ENCODE peak calls at places on chromosomes 3 and 15, in four cellular contexts. T is adrenal gland, R is tibial artery, Z is mucosa of descending colon. H is an unnamed sample.

GRCh38 chr15:35161694-35162093 is 76.6 kb upstream of the NANOGP8 start:
- DNase-seq in T (no peak), R (no peak), Z (no peak), H (no peak)

GRCh38 chr3:112132975-112133448 is at the start of gene GCSAM:
- DNase-seq in T (peak; percentile 29), R (peak; percentile 68), Z (peak; percentile 56), H (no peak)

GRCh38 chr15:29050870-29051269 is 165.1 kb downstream of the APBA2 start:
- DNase-seq in T (no peak), R (no peak), Z (no peak), H (no peak)

GRCh38 chr15:90336705-90337141 is 15.4 kb upstream of the ZNF774 start:
- DNase-seq in T (no peak), R (no peak), Z (peak; percentile 33), H (no peak)

GRCh38 chr3:100297784-100298183 is 36.8 kb upstream of the NIT2 start:
- DNase-seq in T (no peak), R (no peak), Z (no peak), H (no peak)

GRCh38 chr3:148604270-148605085 is 93.2 kb upstream of the AGTR1 start:
- DNase-seq in T (no peak), R (no peak), Z (no peak), H (no peak)

GRCh38 chr15:67803996-67804843 is 21.1 kb upstream of the SKOR1 start:
- DNase-seq in T (peak; percentile 31), R (no peak), Z (no peak), H (no peak)

GRCh38 chr3:52041118-52041847 is 15.1 kb downstream of the DUSP7 start:
- DNase-seq in T (no peak), R (no peak), Z (no peak), H (no peak)

GRCh38 chr3:177905895-177906511 is 630.2 kb upstream of the KCNMB2 start:
- DNase-seq in T (peak; percentile 56), R (no peak), Z (no peak), H (no peak)

GRCh38 chr3:49723301-49723630 is 485 bp downstream of the GMPPB start:
- DNase-seq in T (peak; percentile 76), R (peak; percentile 78), Z (peak; percentile 88), H (no peak)
- H3K4me1 ChIP-seq in T (peaks cover 32% of the 10 kb centered on the region), R (peaks cover 41% of the 10 kb centered on the region), Z (peaks cover 43% of the 10 kb centered on the region), H (peaks cover 38% of the 10 kb centered on the region)

DNA sequence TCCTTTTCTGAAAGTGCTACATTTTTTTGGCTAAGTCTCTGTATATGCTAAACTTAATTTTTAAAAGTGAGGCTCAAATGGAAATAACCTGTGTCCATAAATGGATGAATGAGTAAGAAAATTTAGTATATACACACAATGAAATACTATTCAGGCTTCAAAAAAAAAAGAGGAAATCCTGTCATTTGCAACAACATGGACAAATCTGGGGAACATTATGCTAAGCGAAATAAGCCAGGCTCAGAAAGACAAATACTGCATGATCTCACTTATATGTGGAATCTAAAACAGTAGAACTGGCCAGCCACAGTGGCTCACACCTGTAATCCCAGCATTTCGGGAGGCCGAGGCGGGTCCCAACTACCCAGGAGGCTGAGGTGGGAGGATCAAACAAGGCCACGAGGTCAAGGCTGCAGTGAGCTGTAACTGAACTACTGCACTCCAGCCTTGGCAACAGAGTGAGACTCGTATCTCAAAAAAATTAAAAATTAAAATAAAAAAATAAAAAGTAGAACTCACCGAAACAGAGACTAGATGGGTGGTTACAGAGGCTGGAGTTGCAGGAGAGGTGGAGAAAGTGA is 25.8 kb downstream of the CCDC12 start:
- DNase-seq in T (no peak), R (peak; percentile 54), Z (no peak), H (no peak)
- H3K4me1 ChIP-seq in T (peaks cover 92% of the 10 kb centered on the region), R (peaks cover 77% of the 10 kb centered on the region), Z (peaks cover 67% of the 10 kb centered on the region), H (no peaks in the 10 kb centered on the region)

DNA sequence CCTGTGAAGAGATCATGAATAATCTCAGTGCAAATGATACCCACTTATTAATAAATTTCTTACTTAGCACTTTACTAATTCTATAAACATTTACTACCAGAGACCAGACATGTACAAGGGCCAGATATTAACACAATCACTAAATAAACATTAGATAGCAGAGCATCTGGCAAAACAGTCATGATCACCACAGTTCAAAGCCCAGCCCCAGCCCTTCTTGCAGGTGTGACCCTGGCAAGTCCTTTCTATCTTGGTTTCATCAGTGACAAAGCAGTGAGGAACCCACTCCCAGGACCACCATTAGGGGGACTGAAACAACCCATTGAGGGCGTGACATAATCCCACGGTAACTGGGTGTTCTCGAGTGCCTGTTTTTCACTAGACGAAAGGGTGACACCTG is 11.6 kb downstream of the ZXDC start:
- DNase-seq in T (peak; percentile 11), R (no peak), Z (no peak), H (no peak)
- H3K4me1 ChIP-seq in T (peaks cover 18% of the 10 kb centered on the region), R (no peaks in the 10 kb centered on the region), Z (no peaks in the 10 kb centered on the region), H (no peaks in the 10 kb centered on the region)

GRCh38 chr3:126912027-126912422 is 70.9 kb upstream of the PLXNA1 start:
- DNase-seq in T (no peak), R (no peak), Z (no peak), H (no peak)

GRCh38 chr3:126910231-126910630 is 72.7 kb upstream of the PLXNA1 start:
- DNase-seq in T (no peak), R (no peak), Z (no peak), H (no peak)

GRCh38 chr3:126912491-126913195 is 70.3 kb upstream of the PLXNA1 start:
- DNase-seq in T (no peak), R (no peak), Z (no peak), H (no peak)

GRCh38 chr3:126913524-126913923 is 69.4 kb upstream of the PLXNA1 start:
- DNase-seq in T (no peak), R (no peak), Z (no peak), H (no peak)

DNA sequence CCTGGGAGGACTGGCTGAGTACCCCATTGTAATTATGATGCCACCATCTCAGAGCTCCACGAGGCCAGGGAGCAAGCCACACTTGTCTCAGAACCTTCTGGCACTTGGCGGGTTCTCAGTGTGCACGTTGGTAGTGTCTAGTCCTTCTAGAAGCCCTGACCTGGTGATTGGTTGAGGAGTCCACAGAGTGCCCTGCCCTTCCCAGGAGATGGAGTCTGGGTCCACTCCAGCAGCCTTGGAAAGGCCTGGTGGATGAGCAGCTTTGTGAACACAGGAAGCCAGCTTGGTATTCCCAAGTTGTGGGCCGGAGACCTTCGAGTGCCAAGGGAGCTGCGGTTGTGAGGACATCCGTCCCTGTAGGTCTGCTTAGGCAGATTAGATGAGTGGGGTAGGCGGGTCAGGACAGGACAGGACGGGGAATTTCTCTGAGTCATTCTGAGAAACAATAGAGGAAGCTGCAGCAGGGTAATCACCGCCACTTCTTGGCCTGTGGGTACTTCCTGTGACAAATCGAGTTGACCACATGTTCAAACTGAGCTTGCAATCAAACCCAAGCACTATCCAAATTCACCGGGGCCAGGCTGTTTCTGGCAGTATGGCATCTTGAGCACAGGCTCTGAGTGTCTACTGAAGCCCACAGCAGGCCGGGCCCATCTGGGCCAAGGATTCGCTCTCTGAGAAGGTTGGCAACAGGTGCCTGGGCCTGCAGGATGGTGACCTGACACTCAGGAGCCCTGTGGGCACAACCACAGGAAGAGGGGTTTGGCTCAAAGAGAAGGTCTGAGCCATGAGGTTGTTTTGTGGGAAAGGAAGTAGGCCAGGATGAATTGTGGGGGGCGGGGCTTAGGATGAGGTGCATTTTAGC is 71.5 kb upstream of the PLXNA1 start:
- DNase-seq in T (peak; percentile 54), R (peak; percentile 74), Z (peak; percentile 48), H (peak; percentile 80)
- H3K4me1 ChIP-seq in T (peaks cover 3% of the 10 kb centered on the region), R (peaks cover 5% of the 10 kb centered on the region), Z (peaks cover 4% of the 10 kb centered on the region), H (no peaks in the 10 kb centered on the region)

GRCh38 chr15:91988071-91988470 is 134.6 kb downstream of the SLCO3A1 start:
- DNase-seq in T (no peak), R (no peak), Z (no peak), H (no peak)
- H3K4me1 ChIP-seq in T (peaks cover 19% of the 10 kb centered on the region), R (peaks cover 38% of the 10 kb centered on the region), Z (no peaks in the 10 kb centered on the region), H (no peaks in the 10 kb centered on the region)

GRCh38 chr15:93238641-93239040 is 149.6 kb upstream of the RGMA start:
- DNase-seq in T (no peak), R (no peak), Z (no peak), H (no peak)

GRCh38 chr15:93235321-93235720 is 146.3 kb upstream of the RGMA start:
- DNase-seq in T (no peak), R (no peak), Z (no peak), H (no peak)

GRCh38 chr15:93236924-93237323 is 147.9 kb upstream of the RGMA start:
- DNase-seq in T (no peak), R (no peak), Z (no peak), H (no peak)

GRCh38 chr15:93233710-93234109 is 144.7 kb upstream of the RGMA start:
- DNase-seq in T (no peak), R (no peak), Z (no peak), H (no peak)

GRCh38 chr15:93235926-93236781 is 147.1 kb upstream of the RGMA start:
- DNase-seq in T (peak; percentile 64), R (peak; percentile 80), Z (peak; percentile 31), H (peak; percentile 72)
- H3K4me1 ChIP-seq in T (no peaks in the 10 kb centered on the region), R (no peaks in the 10 kb centered on the region), Z (no peaks in the 10 kb centered on the region), H (no peaks in the 10 kb centered on the region)

DNA sequence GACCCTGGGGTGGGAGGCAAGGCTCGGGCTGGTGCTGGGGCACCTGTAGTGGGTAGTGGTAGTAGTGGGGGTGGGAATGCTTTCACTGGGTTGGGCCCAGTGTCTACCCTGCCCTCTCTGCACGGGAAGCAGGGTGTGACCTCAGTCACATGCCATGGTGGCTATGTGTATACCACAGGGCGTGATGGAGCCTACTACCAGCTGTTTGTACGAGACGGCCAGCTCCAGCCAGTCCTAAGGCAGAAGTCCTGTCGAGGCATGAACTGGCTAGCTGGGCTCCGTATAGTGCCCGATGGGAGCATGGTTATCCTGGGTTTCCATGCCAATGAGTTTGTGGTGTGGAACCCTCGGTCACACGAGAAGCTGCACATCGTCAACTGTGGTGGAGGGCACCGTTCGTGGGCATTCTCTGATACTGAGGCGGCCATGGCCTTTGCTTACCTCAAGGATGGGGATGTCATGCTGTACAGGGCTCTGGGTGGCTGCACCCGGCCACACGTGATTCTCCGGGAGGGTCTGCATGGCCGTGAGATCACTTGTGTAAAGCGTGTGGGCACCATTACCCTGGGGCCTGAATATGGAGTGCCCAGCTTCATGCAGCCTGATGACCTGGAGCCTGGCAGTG is 5.2 kb downstream of the DALRD3 start:
- DNase-seq in T (no peak), R (no peak), Z (no peak), H (no peak)
- H3K4me1 ChIP-seq in T (peaks cover 37% of the 10 kb centered on the region), R (peaks cover 18% of the 10 kb centered on the region), Z (peaks cover 10% of the 10 kb centered on the region), H (peaks cover 32% of the 10 kb centered on the region)

GRCh38 chr3:15375461-15376000 is 43.1 kb upstream of the SH3BP5 start:
- DNase-seq in T (no peak), R (no peak), Z (no peak), H (no peak)
- H3K4me1 ChIP-seq in T (peaks cover 6% of the 10 kb centered on the region), R (peaks cover 4% of the 10 kb centered on the region), Z (no peaks in the 10 kb centered on the region), H (no peaks in the 10 kb centered on the region)

DNA sequence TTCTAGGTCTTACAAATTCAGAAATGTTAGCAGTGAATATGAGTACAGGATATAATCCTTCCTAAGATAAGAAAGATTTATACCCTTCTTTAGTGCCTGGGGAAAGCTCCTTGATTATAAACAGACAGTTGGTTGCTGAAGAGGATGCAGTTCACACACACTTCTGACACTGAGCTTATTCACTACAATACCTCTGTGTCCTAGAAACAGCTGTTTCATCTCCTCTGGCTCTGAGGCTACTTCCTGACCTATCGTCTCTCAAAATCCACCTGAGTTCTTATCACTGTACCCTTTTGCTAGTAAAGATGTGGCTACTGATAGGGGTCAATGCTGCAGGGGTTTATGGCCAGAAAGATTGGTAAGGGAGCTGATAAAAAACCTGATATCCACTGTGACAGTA is 57.1 kb downstream of the TP63 start:
- DNase-seq in T (no peak), R (no peak), Z (no peak), H (no peak)
- H3K4me1 ChIP-seq in T (no peaks in the 10 kb centered on the region), R (no peaks in the 10 kb centered on the region), Z (no peaks in the 10 kb centered on the region), H (no peaks in the 10 kb centered on the region)